ENCODE peak calls at places on chromosome 13, in eight cellular contexts. One of them, this sample, is unnamed.
A peak's percentile ranks its signal among the peaks of the same experiment; 100 is the strongest.

GRCh38 chr13:94947965-94948371 is 235.6 kb upstream of the SOX21 start:
- DNase-seq in GM20000: no peak
- DNase-seq in aorta: no peak
- DNase-seq in stimulated activated CD4-positive, alpha-beta T cell treated with anti-CD3 and anti-CD28 coated beads, Interleukin-4, amount 100 ng/mL, for 4 hours: no peak
- DNase-seq in small intestine: no peak
- DNase-seq in activated T-helper 9 cell treated with anti-CD3 and anti-CD28 coated beads, Interleukin-2, amount 50 U/mL, for 16 hours: no peak
- DNase-seq in A172: no peak
- DNase-seq in activated CD4-positive, alpha-beta T cell treated with anti-CD3 and anti-CD28 coated beads, Interleukin-2, amount 50 U/mL, for 4 hours: no peak
- DNase-seq in this sample: no peak

GRCh38 chr13:93080587-93080986 is 146.0 kb upstream of the GPC6 start:
- DNase-seq in activated CD4-positive, alpha-beta T cell treated with anti-CD3 and anti-CD28 coated beads, Interleukin-2, amount 50 U/mL, for 4 hours: no peak
- DNase-seq in GM20000: no peak
- DNase-seq in A172: peak; percentile 75
- DNase-seq in stimulated activated CD4-positive, alpha-beta T cell treated with anti-CD3 and anti-CD28 coated beads, Interleukin-4, amount 100 ng/mL, for 4 hours: no peak
- DNase-seq in activated T-helper 9 cell treated with anti-CD3 and anti-CD28 coated beads, Interleukin-2, amount 50 U/mL, for 16 hours: no peak
- DNase-seq in small intestine: no peak
- DNase-seq in aorta: no peak
- DNase-seq in this sample: no peak

GRCh38 chr13:27808866-27809546 is 16.7 kb downstream of the GSX1 start:
- DNase-seq in small intestine: no peak
- DNase-seq in activated T-helper 9 cell treated with anti-CD3 and anti-CD28 coated beads, Interleukin-2, amount 50 U/mL, for 16 hours: no peak
- DNase-seq in activated CD4-positive, alpha-beta T cell treated with anti-CD3 and anti-CD28 coated beads, Interleukin-2, amount 50 U/mL, for 4 hours: no peak
- DNase-seq in GM20000: no peak
- DNase-seq in aorta: no peak
- DNase-seq in A172: peak; percentile 49
- DNase-seq in stimulated activated CD4-positive, alpha-beta T cell treated with anti-CD3 and anti-CD28 coated beads, Interleukin-4, amount 100 ng/mL, for 4 hours: no peak
- DNase-seq in this sample: no peak

GRCh38 chr13:23159205-23159586 is 21.6 kb upstream of the SGCG start:
- DNase-seq in stimulated activated CD4-positive, alpha-beta T cell treated with anti-CD3 and anti-CD28 coated beads, Interleukin-4, amount 100 ng/mL, for 4 hours: no peak
- DNase-seq in small intestine: peak; percentile 9
- DNase-seq in aorta: peak; percentile 81
- DNase-seq in A172: no peak
- DNase-seq in activated T-helper 9 cell treated with anti-CD3 and anti-CD28 coated beads, Interleukin-2, amount 50 U/mL, for 16 hours: no peak
- DNase-seq in GM20000: peak; percentile 58
- DNase-seq in activated CD4-positive, alpha-beta T cell treated with anti-CD3 and anti-CD28 coated beads, Interleukin-2, amount 50 U/mL, for 4 hours: no peak
- DNase-seq in this sample: no peak

GRCh38 chr13:77896536-77896935 is 22.1 kb downstream of the EDNRB start:
- DNase-seq in GM20000: no peak
- DNase-seq in activated CD4-positive, alpha-beta T cell treated with anti-CD3 and anti-CD28 coated beads, Interleukin-2, amount 50 U/mL, for 4 hours: no peak
- DNase-seq in aorta: no peak
- DNase-seq in stimulated activated CD4-positive, alpha-beta T cell treated with anti-CD3 and anti-CD28 coated beads, Interleukin-4, amount 100 ng/mL, for 4 hours: no peak
- DNase-seq in A172: no peak
- DNase-seq in activated T-helper 9 cell treated with anti-CD3 and anti-CD28 coated beads, Interleukin-2, amount 50 U/mL, for 16 hours: no peak
- DNase-seq in small intestine: no peak
- DNase-seq in this sample: no peak

GRCh38 chr13:41193919-41194824 is at the start of gene KBTBD7:
- DNase-seq in activated T-helper 9 cell treated with anti-CD3 and anti-CD28 coated beads, Interleukin-2, amount 50 U/mL, for 16 hours: peak; percentile 90
- DNase-seq in stimulated activated CD4-positive, alpha-beta T cell treated with anti-CD3 and anti-CD28 coated beads, Interleukin-4, amount 100 ng/mL, for 4 hours: peak; percentile 96
- DNase-seq in aorta: peak; percentile 98
- DNase-seq in GM20000: peak; percentile 85
- DNase-seq in A172: peak; percentile 87
- DNase-seq in small intestine: peak; percentile 93
- DNase-seq in activated CD4-positive, alpha-beta T cell treated with anti-CD3 and anti-CD28 coated beads, Interleukin-2, amount 50 U/mL, for 4 hours: peak; percentile 91
- DNase-seq in this sample: peak; percentile 93

GRCh38 chr13:50730496-50731171 is 112.9 kb downstream of the DLEU7 start:
- DNase-seq in activated T-helper 9 cell treated with anti-CD3 and anti-CD28 coated beads, Interleukin-2, amount 50 U/mL, for 16 hours: no peak
- DNase-seq in A172: no peak
- DNase-seq in GM20000: no peak
- DNase-seq in stimulated activated CD4-positive, alpha-beta T cell treated with anti-CD3 and anti-CD28 coated beads, Interleukin-4, amount 100 ng/mL, for 4 hours: no peak
- DNase-seq in small intestine: no peak
- DNase-seq in activated CD4-positive, alpha-beta T cell treated with anti-CD3 and anti-CD28 coated beads, Interleukin-2, amount 50 U/mL, for 4 hours: no peak
- DNase-seq in aorta: no peak
- DNase-seq in this sample: no peak

GRCh38 chr13:100673831-100674362 is 698 bp downstream of the TMTC4 start:
- DNase-seq in A172: peak; percentile 74
- DNase-seq in activated T-helper 9 cell treated with anti-CD3 and anti-CD28 coated beads, Interleukin-2, amount 50 U/mL, for 16 hours: no peak
- DNase-seq in activated CD4-positive, alpha-beta T cell treated with anti-CD3 and anti-CD28 coated beads, Interleukin-2, amount 50 U/mL, for 4 hours: peak; percentile 24
- DNase-seq in small intestine: peak; percentile 89
- DNase-seq in stimulated activated CD4-positive, alpha-beta T cell treated with anti-CD3 and anti-CD28 coated beads, Interleukin-4, amount 100 ng/mL, for 4 hours: peak; percentile 59
- DNase-seq in aorta: no peak
- DNase-seq in GM20000: peak; percentile 67
- DNase-seq in this sample: peak; percentile 61

GRCh38 chr13:90445179-90445578 is 902.3 kb upstream of the MIR17HG start:
- DNase-seq in activated T-helper 9 cell treated with anti-CD3 and anti-CD28 coated beads, Interleukin-2, amount 50 U/mL, for 16 hours: no peak
- DNase-seq in GM20000: no peak
- DNase-seq in activated CD4-positive, alpha-beta T cell treated with anti-CD3 and anti-CD28 coated beads, Interleukin-2, amount 50 U/mL, for 4 hours: no peak
- DNase-seq in aorta: peak; percentile 67
- DNase-seq in A172: peak; percentile 95
- DNase-seq in small intestine: no peak
- DNase-seq in stimulated activated CD4-positive, alpha-beta T cell treated with anti-CD3 and anti-CD28 coated beads, Interleukin-4, amount 100 ng/mL, for 4 hours: no peak
- DNase-seq in this sample: peak; percentile 10

GRCh38 chr13:27988520-27988919 is at the start of gene URAD:
- DNase-seq in stimulated activated CD4-positive, alpha-beta T cell treated with anti-CD3 and anti-CD28 coated beads, Interleukin-4, amount 100 ng/mL, for 4 hours: no peak
- DNase-seq in activated T-helper 9 cell treated with anti-CD3 and anti-CD28 coated beads, Interleukin-2, amount 50 U/mL, for 16 hours: no peak
- DNase-seq in activated CD4-positive, alpha-beta T cell treated with anti-CD3 and anti-CD28 coated beads, Interleukin-2, amount 50 U/mL, for 4 hours: no peak
- DNase-seq in small intestine: no peak
- DNase-seq in A172: no peak
- DNase-seq in aorta: peak; percentile 44
- DNase-seq in GM20000: no peak
- DNase-seq in this sample: no peak

GRCh38 chr13:23934481-23934880 is 37.2 kb upstream of the C1QTNF9B start:
- DNase-seq in GM20000: no peak
- DNase-seq in activated T-helper 9 cell treated with anti-CD3 and anti-CD28 coated beads, Interleukin-2, amount 50 U/mL, for 16 hours: no peak
- DNase-seq in activated CD4-positive, alpha-beta T cell treated with anti-CD3 and anti-CD28 coated beads, Interleukin-2, amount 50 U/mL, for 4 hours: no peak
- DNase-seq in aorta: no peak
- DNase-seq in A172: no peak
- DNase-seq in stimulated activated CD4-positive, alpha-beta T cell treated with anti-CD3 and anti-CD28 coated beads, Interleukin-4, amount 100 ng/mL, for 4 hours: no peak
- DNase-seq in small intestine: no peak
- DNase-seq in this sample: no peak

GRCh38 chr13:70027551-70027950 is 80.1 kb upstream of the ATXN8OS start:
- DNase-seq in A172: no peak
- DNase-seq in GM20000: no peak
- DNase-seq in aorta: no peak
- DNase-seq in stimulated activated CD4-positive, alpha-beta T cell treated with anti-CD3 and anti-CD28 coated beads, Interleukin-4, amount 100 ng/mL, for 4 hours: no peak
- DNase-seq in activated T-helper 9 cell treated with anti-CD3 and anti-CD28 coated beads, Interleukin-2, amount 50 U/mL, for 16 hours: no peak
- DNase-seq in activated CD4-positive, alpha-beta T cell treated with anti-CD3 and anti-CD28 coated beads, Interleukin-2, amount 50 U/mL, for 4 hours: no peak
- DNase-seq in small intestine: no peak
- DNase-seq in this sample: no peak

GRCh38 chr13:32330438-32330837 is 15.1 kb downstream of the BRCA2 start:
- DNase-seq in aorta: no peak
- DNase-seq in GM20000: no peak
- DNase-seq in A172: peak; percentile 19
- DNase-seq in stimulated activated CD4-positive, alpha-beta T cell treated with anti-CD3 and anti-CD28 coated beads, Interleukin-4, amount 100 ng/mL, for 4 hours: no peak
- DNase-seq in small intestine: no peak
- DNase-seq in activated T-helper 9 cell treated with anti-CD3 and anti-CD28 coated beads, Interleukin-2, amount 50 U/mL, for 16 hours: no peak
- DNase-seq in activated CD4-positive, alpha-beta T cell treated with anti-CD3 and anti-CD28 coated beads, Interleukin-2, amount 50 U/mL, for 4 hours: no peak
- DNase-seq in this sample: no peak

GRCh38 chr13:43884221-43884620 is 4.5 kb downstream of the LACC1 start:
- DNase-seq in aorta: no peak
- DNase-seq in activated CD4-positive, alpha-beta T cell treated with anti-CD3 and anti-CD28 coated beads, Interleukin-2, amount 50 U/mL, for 4 hours: no peak
- DNase-seq in activated T-helper 9 cell treated with anti-CD3 and anti-CD28 coated beads, Interleukin-2, amount 50 U/mL, for 16 hours: no peak
- DNase-seq in A172: no peak
- DNase-seq in stimulated activated CD4-positive, alpha-beta T cell treated with anti-CD3 and anti-CD28 coated beads, Interleukin-4, amount 100 ng/mL, for 4 hours: no peak
- DNase-seq in small intestine: no peak
- DNase-seq in GM20000: no peak
- DNase-seq in this sample: no peak

GRCh38 chr13:32622827-32623226 is 36.6 kb downstream of the PDS5B start:
- DNase-seq in stimulated activated CD4-positive, alpha-beta T cell treated with anti-CD3 and anti-CD28 coated beads, Interleukin-4, amount 100 ng/mL, for 4 hours: no peak
- DNase-seq in activated T-helper 9 cell treated with anti-CD3 and anti-CD28 coated beads, Interleukin-2, amount 50 U/mL, for 16 hours: no peak
- DNase-seq in A172: no peak
- DNase-seq in small intestine: no peak
- DNase-seq in GM20000: no peak
- DNase-seq in aorta: no peak
- DNase-seq in activated CD4-positive, alpha-beta T cell treated with anti-CD3 and anti-CD28 coated beads, Interleukin-2, amount 50 U/mL, for 4 hours: no peak
- DNase-seq in this sample: no peak

GRCh38 chr13:111158136-111158805 is 43.2 kb downstream of the ARHGEF7 start:
- DNase-seq in activated CD4-positive, alpha-beta T cell treated with anti-CD3 and anti-CD28 coated beads, Interleukin-2, amount 50 U/mL, for 4 hours: no peak
- DNase-seq in small intestine: no peak
- DNase-seq in GM20000: no peak
- DNase-seq in stimulated activated CD4-positive, alpha-beta T cell treated with anti-CD3 and anti-CD28 coated beads, Interleukin-4, amount 100 ng/mL, for 4 hours: no peak
- DNase-seq in A172: no peak
- DNase-seq in aorta: no peak
- DNase-seq in activated T-helper 9 cell treated with anti-CD3 and anti-CD28 coated beads, Interleukin-2, amount 50 U/mL, for 16 hours: no peak
- DNase-seq in this sample: no peak

GRCh38 chr13:113427562-113428468 is 25.5 kb downstream of the ADPRHL1 start:
- DNase-seq in A172: no peak
- DNase-seq in activated T-helper 9 cell treated with anti-CD3 and anti-CD28 coated beads, Interleukin-2, amount 50 U/mL, for 16 hours: no peak
- DNase-seq in small intestine: no peak
- DNase-seq in GM20000: no peak
- DNase-seq in stimulated activated CD4-positive, alpha-beta T cell treated with anti-CD3 and anti-CD28 coated beads, Interleukin-4, amount 100 ng/mL, for 4 hours: no peak
- DNase-seq in activated CD4-positive, alpha-beta T cell treated with anti-CD3 and anti-CD28 coated beads, Interleukin-2, amount 50 U/mL, for 4 hours: no peak
- DNase-seq in aorta: no peak
- DNase-seq in this sample: no peak

GRCh38 chr13:35720690-35721554 is 244.4 kb upstream of the MAB21L1 start:
- DNase-seq in activated CD4-positive, alpha-beta T cell treated with anti-CD3 and anti-CD28 coated beads, Interleukin-2, amount 50 U/mL, for 4 hours: no peak
- DNase-seq in activated T-helper 9 cell treated with anti-CD3 and anti-CD28 coated beads, Interleukin-2, amount 50 U/mL, for 16 hours: no peak
- DNase-seq in A172: peak; percentile 49
- DNase-seq in stimulated activated CD4-positive, alpha-beta T cell treated with anti-CD3 and anti-CD28 coated beads, Interleukin-4, amount 100 ng/mL, for 4 hours: no peak
- DNase-seq in GM20000: peak; percentile 61
- DNase-seq in aorta: no peak
- DNase-seq in small intestine: peak; percentile 25
- DNase-seq in this sample: peak; percentile 39

GRCh38 chr13:29707876-29708543 is 112.5 kb upstream of the SLC7A1 start:
- DNase-seq in aorta: peak; percentile 79
- DNase-seq in stimulated activated CD4-positive, alpha-beta T cell treated with anti-CD3 and anti-CD28 coated beads, Interleukin-4, amount 100 ng/mL, for 4 hours: peak; percentile 25
- DNase-seq in activated CD4-positive, alpha-beta T cell treated with anti-CD3 and anti-CD28 coated beads, Interleukin-2, amount 50 U/mL, for 4 hours: peak; percentile 44
- DNase-seq in GM20000: peak; percentile 62
- DNase-seq in A172: peak; percentile 70
- DNase-seq in activated T-helper 9 cell treated with anti-CD3 and anti-CD28 coated beads, Interleukin-2, amount 50 U/mL, for 16 hours: peak; percentile 6
- DNase-seq in small intestine: peak; percentile 50
- DNase-seq in this sample: peak; percentile 69

GRCh38 chr13:61777902-61778301 is 362.3 kb upstream of the PCDH20 start:
- DNase-seq in activated CD4-positive, alpha-beta T cell treated with anti-CD3 and anti-CD28 coated beads, Interleukin-2, amount 50 U/mL, for 4 hours: no peak
- DNase-seq in aorta: no peak
- DNase-seq in small intestine: no peak
- DNase-seq in A172: peak; percentile 17
- DNase-seq in activated T-helper 9 cell treated with anti-CD3 and anti-CD28 coated beads, Interleukin-2, amount 50 U/mL, for 16 hours: no peak
- DNase-seq in stimulated activated CD4-positive, alpha-beta T cell treated with anti-CD3 and anti-CD28 coated beads, Interleukin-4, amount 100 ng/mL, for 4 hours: no peak
- DNase-seq in GM20000: no peak
- DNase-seq in this sample: no peak

GRCh38 chr13:92187378-92187989 is 789.1 kb downstream of the GPC5 start:
- DNase-seq in activated T-helper 9 cell treated with anti-CD3 and anti-CD28 coated beads, Interleukin-2, amount 50 U/mL, for 16 hours: no peak
- DNase-seq in activated CD4-positive, alpha-beta T cell treated with anti-CD3 and anti-CD28 coated beads, Interleukin-2, amount 50 U/mL, for 4 hours: no peak
- DNase-seq in small intestine: peak; percentile 56
- DNase-seq in GM20000: peak; percentile 38
- DNase-seq in aorta: no peak
- DNase-seq in A172: peak; percentile 53
- DNase-seq in stimulated activated CD4-positive, alpha-beta T cell treated with anti-CD3 and anti-CD28 coated beads, Interleukin-4, amount 100 ng/mL, for 4 hours: no peak
- DNase-seq in this sample: peak; percentile 9

GRCh38 chr13:66225071-66225470 is 1005.1 kb downstream of the PCDH9 start:
- DNase-seq in activated T-helper 9 cell treated with anti-CD3 and anti-CD28 coated beads, Interleukin-2, amount 50 U/mL, for 16 hours: no peak
- DNase-seq in A172: no peak
- DNase-seq in GM20000: no peak
- DNase-seq in small intestine: no peak
- DNase-seq in stimulated activated CD4-positive, alpha-beta T cell treated with anti-CD3 and anti-CD28 coated beads, Interleukin-4, amount 100 ng/mL, for 4 hours: no peak
- DNase-seq in aorta: no peak
- DNase-seq in activated CD4-positive, alpha-beta T cell treated with anti-CD3 and anti-CD28 coated beads, Interleukin-2, amount 50 U/mL, for 4 hours: no peak
- DNase-seq in this sample: no peak

GRCh38 chr13:107275312-107275711 is 707.4 kb upstream of the ARGLU1 start:
- DNase-seq in activated CD4-positive, alpha-beta T cell treated with anti-CD3 and anti-CD28 coated beads, Interleukin-2, amount 50 U/mL, for 4 hours: no peak
- DNase-seq in small intestine: no peak
- DNase-seq in activated T-helper 9 cell treated with anti-CD3 and anti-CD28 coated beads, Interleukin-2, amount 50 U/mL, for 16 hours: no peak
- DNase-seq in aorta: no peak
- DNase-seq in stimulated activated CD4-positive, alpha-beta T cell treated with anti-CD3 and anti-CD28 coated beads, Interleukin-4, amount 100 ng/mL, for 4 hours: no peak
- DNase-seq in A172: no peak
- DNase-seq in GM20000: no peak
- DNase-seq in this sample: no peak

GRCh38 chr13:42215578-42216421 is 56.2 kb upstream of the AKAP11 start:
- DNase-seq in activated CD4-positive, alpha-beta T cell treated with anti-CD3 and anti-CD28 coated beads, Interleukin-2, amount 50 U/mL, for 4 hours: no peak
- DNase-seq in small intestine: peak; percentile 18
- DNase-seq in aorta: no peak
- DNase-seq in stimulated activated CD4-positive, alpha-beta T cell treated with anti-CD3 and anti-CD28 coated beads, Interleukin-4, amount 100 ng/mL, for 4 hours: no peak
- DNase-seq in A172: peak; percentile 49
- DNase-seq in activated T-helper 9 cell treated with anti-CD3 and anti-CD28 coated beads, Interleukin-2, amount 50 U/mL, for 16 hours: no peak
- DNase-seq in GM20000: peak; percentile 17
- DNase-seq in this sample: peak; percentile 27

GRCh38 chr13:64248371-64249065 is 2832.9 kb upstream of the PCDH20 start:
- DNase-seq in A172: no peak
- DNase-seq in activated CD4-positive, alpha-beta T cell treated with anti-CD3 and anti-CD28 coated beads, Interleukin-2, amount 50 U/mL, for 4 hours: no peak
- DNase-seq in aorta: no peak
- DNase-seq in small intestine: no peak
- DNase-seq in activated T-helper 9 cell treated with anti-CD3 and anti-CD28 coated beads, Interleukin-2, amount 50 U/mL, for 16 hours: no peak
- DNase-seq in GM20000: no peak
- DNase-seq in stimulated activated CD4-positive, alpha-beta T cell treated with anti-CD3 and anti-CD28 coated beads, Interleukin-4, amount 100 ng/mL, for 4 hours: no peak
- DNase-seq in this sample: no peak

GRCh38 chr13:24680258-24680920 is at the start of gene ATP12A:
- DNase-seq in aorta: no peak
- DNase-seq in small intestine: no peak
- DNase-seq in GM20000: peak; percentile 57
- DNase-seq in stimulated activated CD4-positive, alpha-beta T cell treated with anti-CD3 and anti-CD28 coated beads, Interleukin-4, amount 100 ng/mL, for 4 hours: peak; percentile 8
- DNase-seq in activated CD4-positive, alpha-beta T cell treated with anti-CD3 and anti-CD28 coated beads, Interleukin-2, amount 50 U/mL, for 4 hours: peak; percentile 11
- DNase-seq in activated T-helper 9 cell treated with anti-CD3 and anti-CD28 coated beads, Interleukin-2, amount 50 U/mL, for 16 hours: peak; percentile 17
- DNase-seq in A172: no peak
- DNase-seq in this sample: peak; percentile 20

GRCh38 chr13:109717686-109718085 is 68.7 kb downstream of the IRS2 start:
- DNase-seq in activated CD4-positive, alpha-beta T cell treated with anti-CD3 and anti-CD28 coated beads, Interleukin-2, amount 50 U/mL, for 4 hours: no peak
- DNase-seq in activated T-helper 9 cell treated with anti-CD3 and anti-CD28 coated beads, Interleukin-2, amount 50 U/mL, for 16 hours: no peak
- DNase-seq in GM20000: no peak
- DNase-seq in A172: no peak
- DNase-seq in stimulated activated CD4-positive, alpha-beta T cell treated with anti-CD3 and anti-CD28 coated beads, Interleukin-4, amount 100 ng/mL, for 4 hours: no peak
- DNase-seq in small intestine: no peak
- DNase-seq in aorta: no peak
- DNase-seq in this sample: no peak

GRCh38 chr13:39527961-39528720 is 74.9 kb downstream of the LHFPL6 start:
- DNase-seq in A172: peak; percentile 92
- DNase-seq in aorta: peak; percentile 74
- DNase-seq in stimulated activated CD4-positive, alpha-beta T cell treated with anti-CD3 and anti-CD28 coated beads, Interleukin-4, amount 100 ng/mL, for 4 hours: no peak
- DNase-seq in activated T-helper 9 cell treated with anti-CD3 and anti-CD28 coated beads, Interleukin-2, amount 50 U/mL, for 16 hours: no peak
- DNase-seq in activated CD4-positive, alpha-beta T cell treated with anti-CD3 and anti-CD28 coated beads, Interleukin-2, amount 50 U/mL, for 4 hours: no peak
- DNase-seq in GM20000: no peak
- DNase-seq in small intestine: no peak
- DNase-seq in this sample: no peak

GRCh38 chr13:76903544-76904162 is 17.4 kb upstream of the KCTD12 start:
- DNase-seq in A172: peak; percentile 57
- DNase-seq in stimulated activated CD4-positive, alpha-beta T cell treated with anti-CD3 and anti-CD28 coated beads, Interleukin-4, amount 100 ng/mL, for 4 hours: peak; percentile 65
- DNase-seq in aorta: no peak
- DNase-seq in GM20000: peak; percentile 60
- DNase-seq in small intestine: peak; percentile 64
- DNase-seq in activated CD4-positive, alpha-beta T cell treated with anti-CD3 and anti-CD28 coated beads, Interleukin-2, amount 50 U/mL, for 4 hours: peak; percentile 61
- DNase-seq in activated T-helper 9 cell treated with anti-CD3 and anti-CD28 coated beads, Interleukin-2, amount 50 U/mL, for 16 hours: peak; percentile 42
- DNase-seq in this sample: peak; percentile 73

GRCh38 chr13:73090116-73090811 is 31.5 kb downstream of the KLF5 start:
- DNase-seq in GM20000: no peak
- DNase-seq in A172: peak; percentile 92
- DNase-seq in activated CD4-positive, alpha-beta T cell treated with anti-CD3 and anti-CD28 coated beads, Interleukin-2, amount 50 U/mL, for 4 hours: no peak
- DNase-seq in stimulated activated CD4-positive, alpha-beta T cell treated with anti-CD3 and anti-CD28 coated beads, Interleukin-4, amount 100 ng/mL, for 4 hours: no peak
- DNase-seq in small intestine: peak; percentile 94
- DNase-seq in activated T-helper 9 cell treated with anti-CD3 and anti-CD28 coated beads, Interleukin-2, amount 50 U/mL, for 16 hours: no peak
- DNase-seq in aorta: no peak
- DNase-seq in this sample: peak; percentile 85

GRCh38 chr13:70817571-70817970 is 709.3 kb upstream of the KLHL1 start:
- DNase-seq in A172: no peak
- DNase-seq in activated CD4-positive, alpha-beta T cell treated with anti-CD3 and anti-CD28 coated beads, Interleukin-2, amount 50 U/mL, for 4 hours: no peak
- DNase-seq in activated T-helper 9 cell treated with anti-CD3 and anti-CD28 coated beads, Interleukin-2, amount 50 U/mL, for 16 hours: no peak
- DNase-seq in small intestine: no peak
- DNase-seq in aorta: no peak
- DNase-seq in GM20000: no peak
- DNase-seq in stimulated activated CD4-positive, alpha-beta T cell treated with anti-CD3 and anti-CD28 coated beads, Interleukin-4, amount 100 ng/mL, for 4 hours: no peak
- DNase-seq in this sample: no peak

GRCh38 chr13:71867101-71867814 is at the start of gene DACH1:
- DNase-seq in aorta: peak; percentile 66
- DNase-seq in stimulated activated CD4-positive, alpha-beta T cell treated with anti-CD3 and anti-CD28 coated beads, Interleukin-4, amount 100 ng/mL, for 4 hours: no peak
- DNase-seq in A172: peak; percentile 37
- DNase-seq in activated CD4-positive, alpha-beta T cell treated with anti-CD3 and anti-CD28 coated beads, Interleukin-2, amount 50 U/mL, for 4 hours: no peak
- DNase-seq in small intestine: peak; percentile 91
- DNase-seq in GM20000: peak; percentile 65
- DNase-seq in activated T-helper 9 cell treated with anti-CD3 and anti-CD28 coated beads, Interleukin-2, amount 50 U/mL, for 16 hours: no peak
- DNase-seq in this sample: peak; percentile 65

GRCh38 chr13:75803175-75803611 is 167.1 kb downstream of the LMO7 start:
- DNase-seq in activated CD4-positive, alpha-beta T cell treated with anti-CD3 and anti-CD28 coated beads, Interleukin-2, amount 50 U/mL, for 4 hours: no peak
- DNase-seq in small intestine: peak; percentile 44
- DNase-seq in stimulated activated CD4-positive, alpha-beta T cell treated with anti-CD3 and anti-CD28 coated beads, Interleukin-4, amount 100 ng/mL, for 4 hours: no peak
- DNase-seq in activated T-helper 9 cell treated with anti-CD3 and anti-CD28 coated beads, Interleukin-2, amount 50 U/mL, for 16 hours: no peak
- DNase-seq in GM20000: peak; percentile 14
- DNase-seq in A172: no peak
- DNase-seq in aorta: no peak
- DNase-seq in this sample: peak; percentile 45

GRCh38 chr13:70714993-70715392 is 606.7 kb upstream of the KLHL1 start:
- DNase-seq in activated T-helper 9 cell treated with anti-CD3 and anti-CD28 coated beads, Interleukin-2, amount 50 U/mL, for 16 hours: no peak
- DNase-seq in GM20000: no peak
- DNase-seq in stimulated activated CD4-positive, alpha-beta T cell treated with anti-CD3 and anti-CD28 coated beads, Interleukin-4, amount 100 ng/mL, for 4 hours: no peak
- DNase-seq in activated CD4-positive, alpha-beta T cell treated with anti-CD3 and anti-CD28 coated beads, Interleukin-2, amount 50 U/mL, for 4 hours: no peak
- DNase-seq in A172: no peak
- DNase-seq in small intestine: no peak
- DNase-seq in aorta: no peak
- DNase-seq in this sample: no peak